ENCODE peak calls at places on chromosome 5, in seven cellular contexts. One of them, this sample, is unnamed.

GRCh38 chr5:673837-674629 is 19.1 kb downstream of the TPPP start:
- DNase-seq in NB4: peak; percentile 35
- DNase-seq in stimulated activated CD8-positive, alpha-beta memory T cell treated with anti-CD3 and anti-CD28 coated beads, Interleukin-7, amount 100 ng/mL, for 1 hour: no peak
- DNase-seq in GM20000: no peak
- DNase-seq in NCI-H2081 treated with DMSO at 0.1 percent for 48 hours: no peak
- DNase-seq in HCEC 1CT: no peak
- DNase-seq in colonic mucosa: no peak
- DNase-seq in this sample: no peak

GRCh38 chr5:68141494-68141893 is 74.1 kb upstream of the PIK3R1 start:
- DNase-seq in NB4: no peak
- DNase-seq in stimulated activated CD8-positive, alpha-beta memory T cell treated with anti-CD3 and anti-CD28 coated beads, Interleukin-7, amount 100 ng/mL, for 1 hour: no peak
- DNase-seq in GM20000: peak; percentile 26
- DNase-seq in NCI-H2081 treated with DMSO at 0.1 percent for 48 hours: no peak
- DNase-seq in HCEC 1CT: peak; percentile 61
- DNase-seq in colonic mucosa: no peak
- DNase-seq in this sample: no peak

GRCh38 chr5:40150896-40151295 is 528.8 kb upstream of the PTGER4 start:
- DNase-seq in NB4: no peak
- DNase-seq in stimulated activated CD8-positive, alpha-beta memory T cell treated with anti-CD3 and anti-CD28 coated beads, Interleukin-7, amount 100 ng/mL, for 1 hour: no peak
- DNase-seq in GM20000: no peak
- DNase-seq in NCI-H2081 treated with DMSO at 0.1 percent for 48 hours: no peak
- DNase-seq in HCEC 1CT: no peak
- DNase-seq in colonic mucosa: no peak
- DNase-seq in this sample: no peak

GRCh38 chr5:144017119-144017518 is 153.3 kb downstream of the YIPF5 start:
- DNase-seq in NB4: no peak
- DNase-seq in stimulated activated CD8-positive, alpha-beta memory T cell treated with anti-CD3 and anti-CD28 coated beads, Interleukin-7, amount 100 ng/mL, for 1 hour: no peak
- DNase-seq in GM20000: no peak
- DNase-seq in NCI-H2081 treated with DMSO at 0.1 percent for 48 hours: no peak
- DNase-seq in HCEC 1CT: no peak
- DNase-seq in colonic mucosa: no peak
- DNase-seq in this sample: no peak

GRCh38 chr5:175347027-175347426 is 97.0 kb downstream of the DRD1 start:
- DNase-seq in NB4: no peak
- DNase-seq in stimulated activated CD8-positive, alpha-beta memory T cell treated with anti-CD3 and anti-CD28 coated beads, Interleukin-7, amount 100 ng/mL, for 1 hour: no peak
- DNase-seq in GM20000: no peak
- DNase-seq in NCI-H2081 treated with DMSO at 0.1 percent for 48 hours: no peak
- DNase-seq in HCEC 1CT: no peak
- DNase-seq in colonic mucosa: no peak
- DNase-seq in this sample: no peak

GRCh38 chr5:28548856-28549255 is 1510.5 kb upstream of the CDH9 start:
- DNase-seq in NB4: no peak
- DNase-seq in stimulated activated CD8-positive, alpha-beta memory T cell treated with anti-CD3 and anti-CD28 coated beads, Interleukin-7, amount 100 ng/mL, for 1 hour: no peak
- DNase-seq in GM20000: no peak
- DNase-seq in NCI-H2081 treated with DMSO at 0.1 percent for 48 hours: no peak
- DNase-seq in HCEC 1CT: peak; percentile 77
- DNase-seq in colonic mucosa: no peak
- DNase-seq in this sample: no peak

GRCh38 chr5:172658869-172659513 is 17.9 kb downstream of the NEURL1B start:
- DNase-seq in NB4: no peak
- DNase-seq in stimulated activated CD8-positive, alpha-beta memory T cell treated with anti-CD3 and anti-CD28 coated beads, Interleukin-7, amount 100 ng/mL, for 1 hour: no peak
- DNase-seq in GM20000: no peak
- DNase-seq in NCI-H2081 treated with DMSO at 0.1 percent for 48 hours: no peak
- DNase-seq in HCEC 1CT: no peak
- DNase-seq in colonic mucosa: peak; percentile 83
- DNase-seq in this sample: no peak

GRCh38 chr5:14915291-14915976 is 43.9 kb upstream of the ANKH start:
- DNase-seq in NB4: no peak
- DNase-seq in stimulated activated CD8-positive, alpha-beta memory T cell treated with anti-CD3 and anti-CD28 coated beads, Interleukin-7, amount 100 ng/mL, for 1 hour: no peak
- DNase-seq in GM20000: no peak
- DNase-seq in NCI-H2081 treated with DMSO at 0.1 percent for 48 hours: no peak
- DNase-seq in HCEC 1CT: no peak
- DNase-seq in colonic mucosa: no peak
- DNase-seq in this sample: no peak

GRCh38 chr5:130168211-130168610 is 263.9 kb downstream of the CHSY3 start:
- DNase-seq in NB4: no peak
- DNase-seq in stimulated activated CD8-positive, alpha-beta memory T cell treated with anti-CD3 and anti-CD28 coated beads, Interleukin-7, amount 100 ng/mL, for 1 hour: no peak
- DNase-seq in GM20000: no peak
- DNase-seq in NCI-H2081 treated with DMSO at 0.1 percent for 48 hours: no peak
- DNase-seq in HCEC 1CT: peak; percentile 56
- DNase-seq in colonic mucosa: no peak
- DNase-seq in this sample: no peak

GRCh38 chr5:149264432-149265069 is 7.1 kb upstream of the AFAP1L1 start:
- DNase-seq in NB4: no peak
- DNase-seq in stimulated activated CD8-positive, alpha-beta memory T cell treated with anti-CD3 and anti-CD28 coated beads, Interleukin-7, amount 100 ng/mL, for 1 hour: peak; percentile 13
- DNase-seq in GM20000: peak; percentile 49
- DNase-seq in NCI-H2081 treated with DMSO at 0.1 percent for 48 hours: no peak
- DNase-seq in HCEC 1CT: no peak
- DNase-seq in colonic mucosa: peak; percentile 32
- DNase-seq in this sample: no peak

GRCh38 chr5:5340206-5340729 is 82.2 kb upstream of the ICE1 start:
- DNase-seq in NB4: peak; percentile 72
- DNase-seq in stimulated activated CD8-positive, alpha-beta memory T cell treated with anti-CD3 and anti-CD28 coated beads, Interleukin-7, amount 100 ng/mL, for 1 hour: no peak
- DNase-seq in GM20000: no peak
- DNase-seq in NCI-H2081 treated with DMSO at 0.1 percent for 48 hours: no peak
- DNase-seq in HCEC 1CT: peak; percentile 13
- DNase-seq in colonic mucosa: peak; percentile 35
- DNase-seq in this sample: peak; percentile 92

GRCh38 chr5:225334-225733 is 7.2 kb downstream of the SDHA start:
- DNase-seq in NB4: no peak
- DNase-seq in stimulated activated CD8-positive, alpha-beta memory T cell treated with anti-CD3 and anti-CD28 coated beads, Interleukin-7, amount 100 ng/mL, for 1 hour: no peak
- DNase-seq in GM20000: no peak
- DNase-seq in NCI-H2081 treated with DMSO at 0.1 percent for 48 hours: no peak
- DNase-seq in HCEC 1CT: no peak
- DNase-seq in colonic mucosa: no peak
- DNase-seq in this sample: no peak

GRCh38 chr5:53130206-53130605 is 20.6 kb upstream of the MOCS2 start:
- DNase-seq in NB4: no peak
- DNase-seq in stimulated activated CD8-positive, alpha-beta memory T cell treated with anti-CD3 and anti-CD28 coated beads, Interleukin-7, amount 100 ng/mL, for 1 hour: no peak
- DNase-seq in GM20000: no peak
- DNase-seq in NCI-H2081 treated with DMSO at 0.1 percent for 48 hours: no peak
- DNase-seq in HCEC 1CT: peak; percentile 42
- DNase-seq in colonic mucosa: no peak
- DNase-seq in this sample: no peak

GRCh38 chr5:60487466-60487865 is 212.5 kb downstream of the DEPDC1B start:
- DNase-seq in NB4: no peak
- DNase-seq in stimulated activated CD8-positive, alpha-beta memory T cell treated with anti-CD3 and anti-CD28 coated beads, Interleukin-7, amount 100 ng/mL, for 1 hour: no peak
- DNase-seq in GM20000: no peak
- DNase-seq in NCI-H2081 treated with DMSO at 0.1 percent for 48 hours: no peak
- DNase-seq in HCEC 1CT: no peak
- DNase-seq in colonic mucosa: peak; percentile 24
- DNase-seq in this sample: no peak

GRCh38 chr5:134523543-134524136 is 1.8 kb upstream of the JADE2 start:
- DNase-seq in NB4: no peak
- DNase-seq in stimulated activated CD8-positive, alpha-beta memory T cell treated with anti-CD3 and anti-CD28 coated beads, Interleukin-7, amount 100 ng/mL, for 1 hour: no peak
- DNase-seq in GM20000: no peak
- DNase-seq in NCI-H2081 treated with DMSO at 0.1 percent for 48 hours: no peak
- DNase-seq in HCEC 1CT: no peak
- DNase-seq in colonic mucosa: no peak
- DNase-seq in this sample: no peak

GRCh38 chr5:54469655-54470054 is 14.2 kb downstream of the HSPB3 start:
- DNase-seq in NB4: peak; percentile 18
- DNase-seq in stimulated activated CD8-positive, alpha-beta memory T cell treated with anti-CD3 and anti-CD28 coated beads, Interleukin-7, amount 100 ng/mL, for 1 hour: no peak
- DNase-seq in GM20000: peak; percentile 37
- DNase-seq in NCI-H2081 treated with DMSO at 0.1 percent for 48 hours: no peak
- DNase-seq in HCEC 1CT: peak; percentile 22
- DNase-seq in colonic mucosa: no peak
- DNase-seq in this sample: no peak

GRCh38 chr5:170817195-170817594 is 33.7 kb downstream of the GABRP start:
- DNase-seq in NB4: no peak
- DNase-seq in stimulated activated CD8-positive, alpha-beta memory T cell treated with anti-CD3 and anti-CD28 coated beads, Interleukin-7, amount 100 ng/mL, for 1 hour: no peak
- DNase-seq in GM20000: no peak
- DNase-seq in NCI-H2081 treated with DMSO at 0.1 percent for 48 hours: no peak
- DNase-seq in HCEC 1CT: no peak
- DNase-seq in colonic mucosa: no peak
- DNase-seq in this sample: no peak

GRCh38 chr5:174337276-174338203 is 292.0 kb downstream of the NSG2 start:
- DNase-seq in NB4: no peak
- DNase-seq in stimulated activated CD8-positive, alpha-beta memory T cell treated with anti-CD3 and anti-CD28 coated beads, Interleukin-7, amount 100 ng/mL, for 1 hour: no peak
- DNase-seq in GM20000: no peak
- DNase-seq in NCI-H2081 treated with DMSO at 0.1 percent for 48 hours: no peak
- DNase-seq in HCEC 1CT: no peak
- DNase-seq in colonic mucosa: no peak
- DNase-seq in this sample: no peak

GRCh38 chr5:144060598-144060997 is 109.9 kb downstream of the YIPF5 start:
- DNase-seq in NB4: no peak
- DNase-seq in stimulated activated CD8-positive, alpha-beta memory T cell treated with anti-CD3 and anti-CD28 coated beads, Interleukin-7, amount 100 ng/mL, for 1 hour: no peak
- DNase-seq in GM20000: no peak
- DNase-seq in NCI-H2081 treated with DMSO at 0.1 percent for 48 hours: no peak
- DNase-seq in HCEC 1CT: peak; percentile 78
- DNase-seq in colonic mucosa: no peak
- DNase-seq in this sample: no peak

GRCh38 chr5:88734191-88734640 is 148.8 kb downstream of the MEF2C start:
- DNase-seq in NB4: peak; percentile 19
- DNase-seq in stimulated activated CD8-positive, alpha-beta memory T cell treated with anti-CD3 and anti-CD28 coated beads, Interleukin-7, amount 100 ng/mL, for 1 hour: no peak
- DNase-seq in GM20000: peak; percentile 54
- DNase-seq in NCI-H2081 treated with DMSO at 0.1 percent for 48 hours: no peak
- DNase-seq in HCEC 1CT: no peak
- DNase-seq in colonic mucosa: no peak
- DNase-seq in this sample: no peak

GRCh38 chr5:1344975-1345838 is at the start of gene CLPTM1L:
- DNase-seq in NB4: peak; percentile 92
- DNase-seq in stimulated activated CD8-positive, alpha-beta memory T cell treated with anti-CD3 and anti-CD28 coated beads, Interleukin-7, amount 100 ng/mL, for 1 hour: peak; percentile 80
- DNase-seq in GM20000: peak; percentile 100
- DNase-seq in NCI-H2081 treated with DMSO at 0.1 percent for 48 hours: peak; percentile 57
- DNase-seq in HCEC 1CT: peak; percentile 79
- DNase-seq in colonic mucosa: peak; percentile 86
- DNase-seq in this sample: peak; percentile 73

GRCh38 chr5:180591249-180591887 is at the start of gene SCGB3A1:
- DNase-seq in NB4: peak; percentile 77
- DNase-seq in stimulated activated CD8-positive, alpha-beta memory T cell treated with anti-CD3 and anti-CD28 coated beads, Interleukin-7, amount 100 ng/mL, for 1 hour: no peak
- DNase-seq in GM20000: peak; percentile 17
- DNase-seq in NCI-H2081 treated with DMSO at 0.1 percent for 48 hours: no peak
- DNase-seq in HCEC 1CT: no peak
- DNase-seq in colonic mucosa: no peak
- DNase-seq in this sample: no peak

GRCh38 chr5:146068136-146068717 is 37.1 kb downstream of the PLAC8L1 start:
- DNase-seq in NB4: no peak
- DNase-seq in stimulated activated CD8-positive, alpha-beta memory T cell treated with anti-CD3 and anti-CD28 coated beads, Interleukin-7, amount 100 ng/mL, for 1 hour: no peak
- DNase-seq in GM20000: no peak
- DNase-seq in NCI-H2081 treated with DMSO at 0.1 percent for 48 hours: no peak
- DNase-seq in HCEC 1CT: no peak
- DNase-seq in colonic mucosa: no peak
- DNase-seq in this sample: no peak

GRCh38 chr5:81450940-81451339 is 57.0 kb upstream of the ACOT12 start:
- DNase-seq in NB4: no peak
- DNase-seq in stimulated activated CD8-positive, alpha-beta memory T cell treated with anti-CD3 and anti-CD28 coated beads, Interleukin-7, amount 100 ng/mL, for 1 hour: no peak
- DNase-seq in GM20000: no peak
- DNase-seq in NCI-H2081 treated with DMSO at 0.1 percent for 48 hours: no peak
- DNase-seq in HCEC 1CT: peak; percentile 48
- DNase-seq in colonic mucosa: no peak
- DNase-seq in this sample: no peak

GRCh38 chr5:77305921-77306320 is 95.4 kb downstream of the PDE8B start:
- DNase-seq in NB4: no peak
- DNase-seq in stimulated activated CD8-positive, alpha-beta memory T cell treated with anti-CD3 and anti-CD28 coated beads, Interleukin-7, amount 100 ng/mL, for 1 hour: no peak
- DNase-seq in GM20000: no peak
- DNase-seq in NCI-H2081 treated with DMSO at 0.1 percent for 48 hours: no peak
- DNase-seq in HCEC 1CT: no peak
- DNase-seq in colonic mucosa: no peak
- DNase-seq in this sample: no peak

GRCh38 chr5:178331491-178331981 is 98.9 kb upstream of the PHYKPL start:
- DNase-seq in NB4: no peak
- DNase-seq in stimulated activated CD8-positive, alpha-beta memory T cell treated with anti-CD3 and anti-CD28 coated beads, Interleukin-7, amount 100 ng/mL, for 1 hour: no peak
- DNase-seq in GM20000: no peak
- DNase-seq in NCI-H2081 treated with DMSO at 0.1 percent for 48 hours: no peak
- DNase-seq in HCEC 1CT: no peak
- DNase-seq in colonic mucosa: peak; percentile 53
- DNase-seq in this sample: peak; percentile 33

GRCh38 chr5:139051392-139051791 is 146.8 kb downstream of the SIL1 start:
- DNase-seq in NB4: no peak
- DNase-seq in stimulated activated CD8-positive, alpha-beta memory T cell treated with anti-CD3 and anti-CD28 coated beads, Interleukin-7, amount 100 ng/mL, for 1 hour: no peak
- DNase-seq in GM20000: no peak
- DNase-seq in NCI-H2081 treated with DMSO at 0.1 percent for 48 hours: no peak
- DNase-seq in HCEC 1CT: no peak
- DNase-seq in colonic mucosa: peak; percentile 39
- DNase-seq in this sample: no peak

GRCh38 chr5:163373401-163374066 is 63.9 kb upstream of the CCNG1 start:
- DNase-seq in NB4: no peak
- DNase-seq in stimulated activated CD8-positive, alpha-beta memory T cell treated with anti-CD3 and anti-CD28 coated beads, Interleukin-7, amount 100 ng/mL, for 1 hour: no peak
- DNase-seq in GM20000: no peak
- DNase-seq in NCI-H2081 treated with DMSO at 0.1 percent for 48 hours: no peak
- DNase-seq in HCEC 1CT: no peak
- DNase-seq in colonic mucosa: no peak
- DNase-seq in this sample: no peak

GRCh38 chr5:541148-541887 is 17.1 kb upstream of the SLC9A3 start:
- DNase-seq in NB4: no peak
- DNase-seq in stimulated activated CD8-positive, alpha-beta memory T cell treated with anti-CD3 and anti-CD28 coated beads, Interleukin-7, amount 100 ng/mL, for 1 hour: no peak
- DNase-seq in GM20000: no peak
- DNase-seq in NCI-H2081 treated with DMSO at 0.1 percent for 48 hours: no peak
- DNase-seq in HCEC 1CT: no peak
- DNase-seq in colonic mucosa: no peak
- DNase-seq in this sample: no peak

GRCh38 chr5:110702704-110703103 is 23.8 kb downstream of the TMEM232 start:
- DNase-seq in NB4: no peak
- DNase-seq in stimulated activated CD8-positive, alpha-beta memory T cell treated with anti-CD3 and anti-CD28 coated beads, Interleukin-7, amount 100 ng/mL, for 1 hour: no peak
- DNase-seq in GM20000: no peak
- DNase-seq in NCI-H2081 treated with DMSO at 0.1 percent for 48 hours: no peak
- DNase-seq in HCEC 1CT: no peak
- DNase-seq in colonic mucosa: no peak
- DNase-seq in this sample: no peak

GRCh38 chr5:80435476-80435875 is 27.6 kb downstream of the ZFYVE16 start:
- DNase-seq in NB4: no peak
- DNase-seq in stimulated activated CD8-positive, alpha-beta memory T cell treated with anti-CD3 and anti-CD28 coated beads, Interleukin-7, amount 100 ng/mL, for 1 hour: no peak
- DNase-seq in GM20000: no peak
- DNase-seq in NCI-H2081 treated with DMSO at 0.1 percent for 48 hours: no peak
- DNase-seq in HCEC 1CT: no peak
- DNase-seq in colonic mucosa: no peak
- DNase-seq in this sample: no peak

GRCh38 chr5:157734466-157734865 is 3.2 kb downstream of the THG1L start:
- DNase-seq in NB4: no peak
- DNase-seq in stimulated activated CD8-positive, alpha-beta memory T cell treated with anti-CD3 and anti-CD28 coated beads, Interleukin-7, amount 100 ng/mL, for 1 hour: no peak
- DNase-seq in GM20000: no peak
- DNase-seq in NCI-H2081 treated with DMSO at 0.1 percent for 48 hours: no peak
- DNase-seq in HCEC 1CT: no peak
- DNase-seq in colonic mucosa: no peak
- DNase-seq in this sample: no peak

GRCh38 chr5:137254153-137254552 is 245.0 kb downstream of the SPOCK1 start:
- DNase-seq in NB4: no peak
- DNase-seq in stimulated activated CD8-positive, alpha-beta memory T cell treated with anti-CD3 and anti-CD28 coated beads, Interleukin-7, amount 100 ng/mL, for 1 hour: no peak
- DNase-seq in GM20000: no peak
- DNase-seq in NCI-H2081 treated with DMSO at 0.1 percent for 48 hours: no peak
- DNase-seq in HCEC 1CT: peak; percentile 36
- DNase-seq in colonic mucosa: no peak
- DNase-seq in this sample: peak; percentile 40

GRCh38 chr5:62268239-62268638 is 37.8 kb upstream of the KIF2A start:
- DNase-seq in NB4: no peak
- DNase-seq in stimulated activated CD8-positive, alpha-beta memory T cell treated with anti-CD3 and anti-CD28 coated beads, Interleukin-7, amount 100 ng/mL, for 1 hour: no peak
- DNase-seq in GM20000: no peak
- DNase-seq in NCI-H2081 treated with DMSO at 0.1 percent for 48 hours: no peak
- DNase-seq in HCEC 1CT: no peak
- DNase-seq in colonic mucosa: peak; percentile 73
- DNase-seq in this sample: no peak

GRCh38 chr5:119347574-119347973 is 8.2 kb upstream of the TNFAIP8 start:
- DNase-seq in NB4: no peak
- DNase-seq in stimulated activated CD8-positive, alpha-beta memory T cell treated with anti-CD3 and anti-CD28 coated beads, Interleukin-7, amount 100 ng/mL, for 1 hour: no peak
- DNase-seq in GM20000: no peak
- DNase-seq in NCI-H2081 treated with DMSO at 0.1 percent for 48 hours: no peak
- DNase-seq in HCEC 1CT: no peak
- DNase-seq in colonic mucosa: no peak
- DNase-seq in this sample: no peak

GRCh38 chr5:10130881-10131280 is 118.8 kb downstream of the ATPSCKMT start:
- DNase-seq in NB4: no peak
- DNase-seq in stimulated activated CD8-positive, alpha-beta memory T cell treated with anti-CD3 and anti-CD28 coated beads, Interleukin-7, amount 100 ng/mL, for 1 hour: no peak
- DNase-seq in GM20000: no peak
- DNase-seq in NCI-H2081 treated with DMSO at 0.1 percent for 48 hours: no peak
- DNase-seq in HCEC 1CT: no peak
- DNase-seq in colonic mucosa: no peak
- DNase-seq in this sample: no peak

GRCh38 chr5:166430491-166431319 is 1860.7 kb upstream of the WWC1 start:
- DNase-seq in NB4: no peak
- DNase-seq in stimulated activated CD8-positive, alpha-beta memory T cell treated with anti-CD3 and anti-CD28 coated beads, Interleukin-7, amount 100 ng/mL, for 1 hour: no peak
- DNase-seq in GM20000: no peak
- DNase-seq in NCI-H2081 treated with DMSO at 0.1 percent for 48 hours: no peak
- DNase-seq in HCEC 1CT: no peak
- DNase-seq in colonic mucosa: no peak
- DNase-seq in this sample: no peak

GRCh38 chr5:111829701-111830100 is 72.7 kb upstream of the NREP start:
- DNase-seq in NB4: no peak
- DNase-seq in stimulated activated CD8-positive, alpha-beta memory T cell treated with anti-CD3 and anti-CD28 coated beads, Interleukin-7, amount 100 ng/mL, for 1 hour: no peak
- DNase-seq in GM20000: no peak
- DNase-seq in NCI-H2081 treated with DMSO at 0.1 percent for 48 hours: no peak
- DNase-seq in HCEC 1CT: peak; percentile 53
- DNase-seq in colonic mucosa: no peak
- DNase-seq in this sample: no peak